ENCODE peak calls at places on chromosomes 2 and 18, in four cellular contexts. T is mucosa of descending colon, L is GM23338, K is uterus. X is an unnamed sample.

GRCh38 chr18:48007955-48008701 is 77.7 kb upstream of the SMAD2 start:
- DNase-seq in T (peak), L (peak), K (peak), X (no peak)

GRCh38 chr2:215728504-215729065 is 284.8 kb downstream of the MREG start:
- DNase-seq in T (no peak), L (no peak), K (no peak), X (no peak)

GRCh38 chr18:25453556-25454269 is 101.7 kb upstream of the ZNF521 start:
- DNase-seq in T (no peak), L (no peak), K (no peak), X (no peak)

GRCh38 chr18:49161627-49162026 is 210.9 kb upstream of the SMAD7 start:
- DNase-seq in T (no peak), L (no peak), K (no peak), X (no peak)

GRCh38 chr18:886076-886475 is 18.6 kb upstream of the ADCYAP1 start:
- DNase-seq in T (no peak), L (no peak), K (no peak), X (no peak)

GRCh38 chr2:7430869-7431641 is 513.8 kb downstream of the RNF144A start:
- DNase-seq in T (peak), L (peak), K (no peak), X (peak)

GRCh38 chr2:74441690-74442482 is at the start of gene RTKN:
- DNase-seq in T (peak), L (peak), K (no peak), X (no peak)

GRCh38 chr2:66478311-66478710 is 43.4 kb downstream of the MEIS1 start:
- DNase-seq in T (no peak), L (no peak), K (no peak), X (no peak)